ENCODE peak calls at places on chromosomes 7 and 10, in seven cellular contexts. Z is ovary, V is mucosa of descending colon, N is progenitor cell of endocrine pancreas, J is PC-9, H is psoas muscle, L is HFF-Myc. S is an unnamed sample.

GRCh38 chr7:151795168-151795754 is 81.7 kb downstream of the PRKAG2 start:
- DNase-seq in Z (no peak), V (no peak), N (no peak), J (no peak), H (no peak), L (no peak), S (no peak)

GRCh38 chr7:130380121-130380860 is at the start of gene CPA1:
- DNase-seq in Z (peak), V (no peak), N (peak), J (no peak), H (no peak), L (no peak), S (peak)

GRCh38 chr7:50981743-50982142 is 199.0 kb upstream of the GRB10 start:
- DNase-seq in Z (no peak), V (no peak), N (no peak), J (no peak), H (no peak), L (no peak), S (no peak)

GRCh38 chr7:100951888-100952560 is 2.7 kb downstream of the MUC3A start:
- DNase-seq in Z (no peak), V (no peak), N (no peak), J (no peak), H (no peak), L (no peak), S (no peak)

GRCh38 chr10:5659702-5660528 is 6.5 kb downstream of the ASB13 start:
- DNase-seq in Z (peak), V (peak), N (no peak), J (peak), H (peak), L (no peak), S (no peak)

GRCh38 chr10:32245760-32246159 is 101.2 kb downstream of the EPC1 start:
- DNase-seq in Z (no peak), V (no peak), N (no peak), J (no peak), H (no peak), L (no peak), S (no peak)

GRCh38 chr10:17548786-17549185 is 68.4 kb downstream of the HACD1 start:
- DNase-seq in Z (no peak), V (no peak), N (no peak), J (no peak), H (no peak), L (no peak), S (no peak)

GRCh38 chr7:133859191-133859590 is 267.9 kb upstream of the LRGUK start:
- DNase-seq in Z (no peak), V (no peak), N (no peak), J (no peak), H (no peak), L (no peak), S (no peak)

GRCh38 chr10:11154809-11155208 is 137.1 kb downstream of the CELF2 start:
- DNase-seq in Z (no peak), V (no peak), N (no peak), J (no peak), H (no peak), L (no peak), S (no peak)

GRCh38 chr7:31488562-31489203 is 25.2 kb upstream of the ITPRID1 start:
- DNase-seq in Z (no peak), V (peak), N (no peak), J (peak), H (peak), L (no peak), S (no peak)

GRCh38 chr10:49435225-49435624 is 39.3 kb upstream of the DRGX start:
- DNase-seq in Z (no peak), V (no peak), N (no peak), J (no peak), H (no peak), L (no peak), S (no peak)
- TF ChIP-seq CTCF in Z (no peak), V (no peak), N (no peak), J (no peak), H (no peak), L (no peak), S (no peak)

DNA sequence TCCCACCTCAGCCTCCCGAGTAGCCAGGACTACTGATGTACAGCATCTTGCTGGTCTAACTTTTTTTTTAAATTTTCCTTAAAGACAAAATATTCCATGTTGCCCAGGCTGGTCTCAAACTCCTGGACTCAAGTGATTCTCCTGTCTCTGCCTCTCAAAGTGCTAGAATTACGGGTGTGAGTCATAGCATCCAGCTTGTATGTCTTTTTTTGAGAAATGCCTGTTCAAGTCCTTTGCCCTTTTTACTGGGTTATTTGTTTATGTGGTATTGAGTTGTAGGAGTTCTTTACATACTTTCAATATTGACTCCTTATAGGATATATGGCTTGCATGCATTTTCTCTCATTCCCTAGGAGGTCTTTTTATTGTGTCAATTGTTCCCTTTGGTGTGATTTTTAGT is 486.4 kb downstream of the MAGI2 start:
- DNase-seq in Z (no peak), V (no peak), N (no peak), J (no peak), H (no peak), L (peak), S (no peak)
- TF ChIP-seq CTCF in Z (no peak), V (no peak), N (no peak), J (no peak), H (no peak), L (no peak), S (no peak)

GRCh38 chr10:1370298-1370697 is 314.1 kb downstream of the WDR37 start:
- DNase-seq in Z (no peak), V (no peak), N (no peak), J (no peak), H (no peak), L (no peak), S (no peak)

GRCh38 chr10:1374501-1374900 is 318.3 kb downstream of the WDR37 start:
- DNase-seq in Z (no peak), V (no peak), N (no peak), J (no peak), H (no peak), L (no peak), S (no peak)

GRCh38 chr10:1373287-1373686 is 317.1 kb downstream of the WDR37 start:
- DNase-seq in Z (no peak), V (no peak), N (no peak), J (no peak), H (no peak), L (no peak), S (no peak)

GRCh38 chr10:1369665-1370064 is 313.5 kb downstream of the WDR37 start:
- DNase-seq in Z (no peak), V (no peak), N (no peak), J (no peak), H (no peak), L (no peak), S (no peak)

GRCh38 chr10:1372212-1372611 is 316.0 kb downstream of the WDR37 start:
- DNase-seq in Z (no peak), V (no peak), N (no peak), J (no peak), H (no peak), L (no peak), S (no peak)
- TF ChIP-seq CTCF in Z (no peak), V (no peak), N (peak), J (no peak), H (no peak), L (no peak), S (no peak)

GRCh38 chr7:3436112-3436511 is 135.1 kb downstream of the SDK1 start:
- DNase-seq in Z (no peak), V (no peak), N (no peak), J (no peak), H (no peak), L (no peak), S (no peak)

GRCh38 chr7:3436746-3437145 is 135.7 kb downstream of the SDK1 start:
- DNase-seq in Z (no peak), V (no peak), N (no peak), J (no peak), H (no peak), L (no peak), S (no peak)

GRCh38 chr7:3437467-3437866 is 136.4 kb downstream of the SDK1 start:
- DNase-seq in Z (no peak), V (no peak), N (no peak), J (no peak), H (no peak), L (no peak), S (no peak)

GRCh38 chr7:3432916-3433315 is 131.9 kb downstream of the SDK1 start:
- DNase-seq in Z (no peak), V (no peak), N (no peak), J (no peak), H (no peak), L (no peak), S (no peak)

GRCh38 chr7:3434611-3435010 is 133.6 kb downstream of the SDK1 start:
- DNase-seq in Z (no peak), V (no peak), N (no peak), J (no peak), H (no peak), L (no peak), S (no peak)
- TF ChIP-seq CTCF in Z (no peak), V (no peak), N (no peak), J (no peak), H (no peak), L (no peak), S (no peak)

DNA sequence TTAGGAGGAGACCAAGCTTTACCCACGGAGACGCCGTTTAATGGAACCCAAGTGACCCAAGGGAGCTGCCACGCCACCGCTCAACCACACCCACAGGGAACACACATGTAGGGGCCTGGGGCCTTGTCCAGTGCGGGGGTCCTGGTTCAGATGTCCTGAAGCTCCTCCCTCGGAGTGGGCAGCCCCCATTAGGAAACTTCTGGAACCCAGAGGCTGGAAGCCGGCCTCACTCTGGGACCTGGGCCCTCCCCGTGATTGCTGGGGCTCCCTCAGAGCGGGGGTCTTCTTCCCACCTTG is 9.4 kb downstream of the CYP2W1 start:
- DNase-seq in Z (no peak), V (no peak), N (no peak), J (no peak), H (no peak), L (no peak), S (no peak)
- TF ChIP-seq CTCF in Z (no peak), V (no peak), N (no peak), J (no peak), H (no peak), L (no peak), S (no peak)

DNA sequence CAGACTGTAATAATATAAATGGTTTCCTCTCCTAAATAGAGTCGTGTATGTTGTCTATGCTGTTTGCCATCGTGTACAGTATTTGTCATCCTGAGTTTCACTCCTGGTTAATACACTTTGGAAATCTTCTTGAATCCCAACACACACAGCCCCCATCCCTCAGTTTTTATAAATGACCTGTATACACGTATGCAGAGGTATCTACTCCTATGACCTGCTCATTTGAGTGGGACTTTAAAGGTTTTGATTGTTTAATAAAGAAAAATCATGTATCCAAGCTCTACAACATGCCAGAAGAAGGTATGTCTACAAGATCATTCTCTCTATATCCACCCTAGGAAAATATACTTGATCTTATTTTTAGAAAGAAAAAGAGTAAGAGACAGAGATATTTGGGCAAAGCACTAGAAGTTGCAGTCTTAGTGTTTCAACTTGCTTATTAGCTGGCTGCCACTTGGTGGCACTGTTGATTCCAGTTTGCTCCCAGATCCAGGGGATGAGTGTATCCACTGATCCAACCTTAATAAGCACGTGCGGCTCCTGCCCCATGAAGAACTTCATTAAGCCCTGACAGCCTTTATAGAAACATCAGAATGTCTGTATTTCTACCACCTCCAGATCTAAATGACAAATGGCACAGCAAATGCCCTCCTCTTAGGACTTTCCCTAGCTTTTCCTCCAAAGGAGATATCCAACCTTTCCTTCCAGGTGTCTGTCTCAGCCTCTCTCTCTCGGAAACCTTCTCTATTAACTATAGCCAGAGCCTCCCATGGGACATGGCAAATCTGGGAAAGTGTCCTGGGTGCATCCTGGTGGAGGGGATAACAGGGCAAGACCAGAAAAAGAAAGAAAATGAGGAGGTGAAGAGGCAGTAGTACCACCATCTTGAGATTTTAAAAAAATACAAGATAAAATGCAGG is 181.6 kb upstream of the NEBL start:
- DNase-seq in Z (peak), V (no peak), N (peak), J (peak), H (peak), L (peak), S (no peak)
- TF ChIP-seq CTCF in Z (peak), V (peak), N (peak), J (peak), H (peak), L (peak), S (no peak)

GRCh38 chr7:127209886-127210285 is 42.9 kb downstream of the GRM8 start:
- DNase-seq in Z (no peak), V (no peak), N (no peak), J (no peak), H (no peak), L (no peak), S (no peak)
- TF ChIP-seq CTCF in Z (no peak), V (no peak), N (no peak), J (no peak), H (no peak), L (no peak), S (no peak)

GRCh38 chr10:93742633-93743349 is 14.9 kb upstream of the LGI1 start:
- DNase-seq in Z (no peak), V (no peak), N (no peak), J (no peak), H (no peak), L (no peak), S (no peak)

GRCh38 chr10:93745411-93746065 is 12.2 kb upstream of the LGI1 start:
- DNase-seq in Z (no peak), V (no peak), N (no peak), J (peak), H (no peak), L (no peak), S (no peak)

GRCh38 chr10:93751074-93751572 is 6.6 kb upstream of the LGI1 start:
- DNase-seq in Z (no peak), V (no peak), N (no peak), J (peak), H (no peak), L (no peak), S (no peak)

GRCh38 chr10:93749218-93749799 is 8.4 kb upstream of the LGI1 start:
- DNase-seq in Z (no peak), V (no peak), N (no peak), J (peak), H (no peak), L (no peak), S (no peak)

GRCh38 chr10:93746844-93747284 is 10.9 kb upstream of the LGI1 start:
- DNase-seq in Z (no peak), V (no peak), N (peak), J (peak), H (no peak), L (peak), S (no peak)
- TF ChIP-seq CTCF in Z (no peak), V (no peak), N (peak), J (peak), H (no peak), L (peak), S (no peak)

GRCh38 chr7:37527109-37527508 is 78.4 kb upstream of the ELMO1 start:
- DNase-seq in Z (no peak), V (no peak), N (no peak), J (no peak), H (no peak), L (no peak), S (no peak)

GRCh38 chr7:37526623-37527022 is 78.0 kb upstream of the ELMO1 start:
- DNase-seq in Z (no peak), V (no peak), N (no peak), J (no peak), H (no peak), L (no peak), S (no peak)

GRCh38 chr7:37524807-37525206 is 76.1 kb upstream of the ELMO1 start:
- DNase-seq in Z (no peak), V (no peak), N (no peak), J (no peak), H (no peak), L (no peak), S (no peak)

GRCh38 chr7:37518266-37518665 is 69.6 kb upstream of the ELMO1 start:
- DNase-seq in Z (no peak), V (no peak), N (no peak), J (no peak), H (no peak), L (no peak), S (no peak)

GRCh38 chr7:37524056-37524455 is 75.4 kb upstream of the ELMO1 start:
- DNase-seq in Z (no peak), V (no peak), N (no peak), J (no peak), H (no peak), L (no peak), S (no peak)
- TF ChIP-seq CTCF in Z (no peak), V (no peak), N (no peak), J (no peak), H (no peak), L (no peak), S (no peak)

DNA sequence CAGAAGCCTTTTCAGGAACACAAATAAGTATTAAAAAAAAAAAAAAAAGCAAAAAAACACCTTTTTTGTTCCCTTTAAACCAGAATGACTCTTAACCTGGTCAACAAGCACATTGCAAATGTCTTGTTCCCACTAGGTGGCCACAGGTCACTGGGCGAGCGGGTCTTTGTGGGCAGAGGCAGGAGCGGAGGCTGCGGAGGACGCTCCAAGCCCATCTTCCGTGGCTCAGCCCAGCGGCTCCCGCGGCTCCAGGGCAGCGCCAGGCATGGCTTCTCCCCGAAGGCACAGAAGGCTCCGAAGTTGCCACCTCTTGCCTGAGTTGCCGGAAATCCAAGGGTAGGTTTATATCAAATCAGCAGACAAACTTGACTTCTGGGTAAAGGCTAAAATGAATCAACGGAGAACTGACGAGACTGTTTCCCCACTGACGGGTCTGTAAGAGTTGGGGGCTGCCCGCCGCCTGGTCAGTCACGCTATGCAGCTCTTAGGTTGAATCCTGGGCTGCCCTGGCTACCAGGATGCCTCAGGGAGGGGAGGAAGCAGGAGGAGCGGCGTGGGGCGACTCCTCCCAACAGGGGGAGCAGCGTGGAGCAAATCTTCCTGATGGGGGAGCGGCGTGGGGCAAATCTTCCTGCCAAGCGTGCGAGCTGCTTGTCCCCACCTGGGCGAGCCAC is 144.5 kb downstream of the PTPRN2 start:
- DNase-seq in Z (no peak), V (no peak), N (no peak), J (no peak), H (no peak), L (no peak), S (no peak)
- TF ChIP-seq CTCF in Z (no peak), V (no peak), N (no peak), J (no peak), H (no peak), L (no peak), S (no peak)

S was measured in natural killer cell.